ENCODE peak calls at places on chromosomes 7 and 10, in six cellular contexts. Z is CD8-positive, alpha-beta T cell; G is right lobe of liver; C is fibroblast of lung; Q is GM23338; S is heart left ventricle. I is an unnamed sample. For H3K27me3, the result is how much of the 10 kb centered on the place peaks cover.

GRCh38 chr7:114533151-114533550 is 118.5 kb downstream of the FOXP2 start:
- DNase-seq in Z (no peak), G (no peak), C (no peak), Q (peak), S (no peak), I (no peak)

GRCh38 chr10:90193240-90193985 is 492.0 kb downstream of the KIF20B start:
- DNase-seq in Z (no peak), G (no peak), C (peak), Q (no peak), S (no peak), I (no peak)

GRCh38 chr7:99004216-99004615 is 125.9 kb downstream of the TRRAP start:
- DNase-seq in Z (no peak), G (no peak), C (no peak), Q (no peak), S (no peak), I (peak)

GRCh38 chr7:109179601-109180000 is 609.9 kb downstream of the DNAJB9 start:
- DNase-seq in Z (no peak), G (no peak), C (no peak), Q (no peak), S (no peak), I (no peak)

GRCh38 chr10:104274762-104275721 is 6.1 kb downstream of the GSTO2 start:
- DNase-seq in Z (peak), G (peak), C (peak), Q (peak), S (no peak), I (peak)

GRCh38 chr10:124732931-124733536 is 11.1 kb downstream of the FAM53B start:
- DNase-seq in Z (peak), G (no peak), C (no peak), Q (no peak), S (no peak), I (no peak)

GRCh38 chr10:4353964-4354363 is 472.0 kb upstream of the AKR1E2 start:
- DNase-seq in Z (no peak), G (no peak), C (peak), Q (no peak), S (no peak), I (no peak)

GRCh38 chr7:111098011-111098925 is 7.3 kb downstream of the LRRN3 start:
- DNase-seq in Z (peak), G (no peak), C (peak), Q (peak), S (peak), I (no peak)

GRCh38 chr10:5976689-5977470 is 463 bp downstream of the IL15RA start:
- DNase-seq in Z (peak), G (peak), C (peak), Q (peak), S (peak), I (peak)

GRCh38 chr7:32890553-32891045 is 961 bp downstream of the KBTBD2 start:
- DNase-seq in Z (peak), G (no peak), C (peak), Q (peak), S (no peak), I (no peak)

GRCh38 chr7:113085781-113086390 is 741 bp downstream of the GPR85 start:
- DNase-seq in Z (no peak), G (no peak), C (peak), Q (peak), S (no peak), I (peak)

GRCh38 chr7:138267934-138268333 is 191.7 kb downstream of the AKR1D1 start:
- DNase-seq in Z (no peak), G (no peak), C (no peak), Q (no peak), S (no peak), I (no peak)

GRCh38 chr10:128265596-128265995 is 139.4 kb upstream of the MKI67 start:
- DNase-seq in Z (no peak), G (no peak), C (no peak), Q (no peak), S (no peak), I (peak)

GRCh38 chr7:141430426-141431142 is 120.6 kb upstream of the AGK start:
- DNase-seq in Z (no peak), G (no peak), C (no peak), Q (peak), S (no peak), I (peak)

GRCh38 chr7:121019018-121019417 is 30.5 kb downstream of the CPED1 start:
- DNase-seq in Z (no peak), G (no peak), C (peak), Q (no peak), S (no peak), I (no peak)

GRCh38 chr10:15651175-15651574 is 68.5 kb downstream of the ITGA8 start:
- DNase-seq in Z (no peak), G (no peak), C (peak), Q (no peak), S (no peak), I (no peak)

GRCh38 chr10:20768849-20769248 is 128.3 kb downstream of the NEBL start:
- DNase-seq in Z (no peak), G (no peak), C (peak), Q (peak), S (no peak), I (no peak)

GRCh38 chr7:112069879-112070321 is 136.3 kb downstream of the DOCK4 start:
- DNase-seq in Z (no peak), G (no peak), C (no peak), Q (no peak), S (no peak), I (no peak)

GRCh38 chr10:72079356-72079755 is 9.0 kb downstream of the SPOCK2 start:
- DNase-seq in Z (peak), G (no peak), C (no peak), Q (no peak), S (no peak), I (peak)

GRCh38 chr7:97390915-97391593 is 273.6 kb downstream of the SDHAF3 start:
- DNase-seq in Z (no peak), G (no peak), C (no peak), Q (no peak), S (no peak), I (no peak)

GRCh38 chr10:34018129-34018528 is 683.7 kb upstream of the NRP1 start:
- DNase-seq in Z (no peak), G (no peak), C (peak), Q (no peak), S (no peak), I (no peak)

GRCh38 chr10:104317195-104318095 is 20.8 kb downstream of the ITPRIP start:
- DNase-seq in Z (no peak), G (no peak), C (peak), Q (no peak), S (no peak), I (peak)

GRCh38 chr7:116542618-116543017 is 17.8 kb downstream of the CAV1 start:
- DNase-seq in Z (no peak), G (no peak), C (peak), Q (no peak), S (no peak), I (no peak)

GRCh38 chr7:110964770-110965169 is 126.2 kb upstream of the LRRN3 start:
- DNase-seq in Z (no peak), G (no peak), C (no peak), Q (no peak), S (no peak), I (no peak)

GRCh38 chr7:45921699-45922519 is 837 bp upstream of the IGFBP3 start:
- DNase-seq in Z (no peak), G (peak), C (peak), Q (peak), S (peak), I (peak)

GRCh38 chr10:36681751-36682633 is 443.4 kb upstream of the ANKRD30A start:
- DNase-seq in Z (no peak), G (no peak), C (peak), Q (peak), S (no peak), I (peak)

GRCh38 chr7:138980575-138981285 is 459 bp downstream of the KIAA1549 start:
- DNase-seq in Z (no peak), G (no peak), C (no peak), Q (peak), S (no peak), I (no peak)

GRCh38 chr10:110501142-110501937 is 3.6 kb downstream of the DUSP5 start:
- DNase-seq in Z (peak), G (peak), C (peak), Q (peak), S (peak), I (peak)

GRCh38 chr7:17036584-17036983 is 154.8 kb upstream of the AGR3 start:
- DNase-seq in Z (no peak), G (no peak), C (no peak), Q (no peak), S (no peak), I (no peak)

GRCh38 chr7:36796850-36797618 is 72.7 kb upstream of the AOAH start:
- DNase-seq in Z (no peak), G (peak), C (no peak), Q (no peak), S (no peak), I (no peak)

GRCh38 chr10:93554760-93555432 is 11.6 kb upstream of the FFAR4 start:
- DNase-seq in Z (peak), G (peak), C (peak), Q (peak), S (peak), I (peak)

GRCh38 chr7:22561356-22561755 is 61.4 kb upstream of the STEAP1B start:
- DNase-seq in Z (no peak), G (no peak), C (peak), Q (peak), S (peak), I (peak)

GRCh38 chr7:7498881-7499280 is 36.8 kb downstream of the COL28A1 start:
- DNase-seq in Z (no peak), G (no peak), C (no peak), Q (no peak), S (no peak), I (no peak)

GRCh38 chr10:31074357-31075065 is 42.8 kb upstream of the ZNF438 start:
- DNase-seq in Z (no peak), G (no peak), C (no peak), Q (peak), S (no peak), I (no peak)
- H3K27me3 ChIP-seq in Z (under half), G (under half), C (under half), Q (under half), S (under half), I (under half)

DNA sequence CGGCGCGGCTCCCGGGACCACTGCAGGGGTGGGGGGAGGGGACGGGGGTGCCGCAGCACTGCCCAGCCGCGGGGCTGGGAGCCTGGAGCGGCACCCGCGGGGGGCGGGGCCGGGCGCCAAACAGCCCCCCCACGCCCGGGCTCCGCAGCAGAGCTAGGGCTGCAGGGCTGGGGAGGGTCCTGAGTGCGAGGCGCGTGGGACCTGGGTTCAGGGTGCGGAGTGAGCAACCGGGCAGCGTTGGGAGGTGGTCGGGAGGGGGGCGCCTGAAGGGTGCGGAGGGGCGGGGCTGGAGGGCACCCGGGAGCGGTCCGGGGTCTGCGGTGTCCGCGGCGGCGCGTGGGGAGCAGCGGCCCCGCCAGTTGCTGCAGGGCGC is 526 bp downstream of the CAMK2G start:
- DNase-seq in Z (no peak), G (no peak), C (no peak), Q (no peak), S (no peak), I (no peak)
- H3K4me3 ChIP-seq in Z (peak), G (peak), C (peak), Q (peak), S (peak), I (peak)

GRCh38 chr7:150820148-150820547 is 19.6 kb downstream of the TMEM176A start:
- DNase-seq in Z (no peak), G (no peak), C (no peak), Q (no peak), S (no peak), I (no peak)
- H3K27me3 ChIP-seq in Z (under half), G (under half), C (under half), Q (under half), S (under half), I (under half)

GRCh38 chr7:37918526-37918925 is 1.9 kb upstream of the SFRP4 start:
- DNase-seq in Z (no peak), G (no peak), C (no peak), Q (peak), S (no peak), I (peak)

GRCh38 chr7:37915438-37915837 is 1.2 kb downstream of the SFRP4 start:
- DNase-seq in Z (no peak), G (no peak), C (no peak), Q (no peak), S (peak), I (no peak)

GRCh38 chr7:37912756-37913155 is 3.9 kb downstream of the SFRP4 start:
- DNase-seq in Z (no peak), G (no peak), C (no peak), Q (no peak), S (no peak), I (no peak)

GRCh38 chr7:37916673-37917660 is at the start of gene SFRP4:
- DNase-seq in Z (no peak), G (peak), C (peak), Q (peak), S (peak), I (peak)

DNA sequence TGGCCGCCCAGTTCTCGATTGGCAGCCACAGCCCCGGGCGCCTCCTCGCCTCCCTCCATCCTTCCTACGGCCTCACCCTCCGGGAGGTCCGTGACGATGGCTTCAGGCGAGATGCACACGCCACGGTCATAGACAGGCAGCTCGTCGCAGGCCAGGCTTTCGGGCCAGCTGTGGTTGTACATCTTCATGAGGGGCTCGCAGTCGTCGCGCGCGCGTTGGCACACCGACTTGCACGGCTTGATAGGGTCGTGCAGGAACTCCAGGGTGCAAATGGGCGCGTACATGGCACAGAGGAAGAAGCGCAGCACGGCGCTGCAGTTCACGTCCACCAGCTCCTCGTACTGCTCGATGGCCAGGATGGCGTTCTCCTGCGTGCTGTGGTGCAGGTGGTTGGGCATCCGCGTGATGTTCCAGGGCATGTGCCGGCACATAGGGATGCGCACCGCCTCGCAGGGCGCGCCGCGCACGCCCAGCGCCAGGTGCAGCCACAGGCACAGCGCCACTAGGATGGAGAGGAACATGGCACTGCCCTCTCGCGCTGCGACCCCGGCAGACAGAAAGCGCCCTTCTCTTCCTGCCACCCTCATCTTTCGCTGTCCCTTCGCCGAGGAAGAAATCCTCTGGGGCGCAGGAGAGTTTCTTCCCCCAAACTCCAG is 472 bp downstream of the SFRP4 start:
- DNase-seq in Z (no peak), G (peak), C (peak), Q (peak), S (peak), I (peak)
- H3K4me3 ChIP-seq in Z (no peak), G (peak), C (peak), Q (peak), S (peak), I (peak)

DNA sequence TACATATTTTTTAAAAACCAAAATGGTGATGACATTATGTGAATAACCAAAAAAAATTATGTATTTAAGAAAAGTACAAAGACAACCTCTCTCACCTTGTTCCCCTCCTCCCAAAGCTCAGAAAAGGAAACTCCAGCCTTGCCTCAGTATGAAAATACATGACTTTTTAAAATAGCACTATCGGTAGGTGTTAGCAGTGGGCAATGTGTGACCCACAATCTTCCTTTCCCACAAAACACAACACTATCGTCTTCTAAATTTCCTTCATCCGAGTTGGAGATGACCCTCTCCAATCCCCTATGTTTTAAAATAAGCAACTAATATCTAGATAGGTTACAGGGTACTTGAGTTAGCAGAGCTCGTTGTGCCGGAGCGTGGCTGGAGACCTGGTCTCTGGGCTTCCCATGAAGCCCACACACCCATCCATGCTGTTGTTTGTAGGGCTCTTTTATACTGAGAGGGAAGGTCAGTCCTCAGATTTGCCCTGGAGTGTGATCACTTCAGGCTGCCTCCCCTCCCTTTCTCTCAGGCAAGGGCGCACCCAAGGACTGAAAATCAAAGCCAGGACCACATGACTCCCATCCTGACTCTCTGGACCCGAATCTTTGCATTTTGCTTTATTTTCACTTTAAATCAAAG is 107.6 kb downstream of the JAZF1 start:
- DNase-seq in Z (no peak), G (no peak), C (no peak), Q (peak), S (no peak), I (no peak)
- H3K27me3 ChIP-seq in Z (under half), G (under half), C (under half), Q (under half), S (under half), I (under half)

GRCh38 chr10:55628260-55628701 is 732.8 kb downstream of the ZWINT start:
- DNase-seq in Z (no peak), G (peak), C (peak), Q (peak), S (no peak), I (peak)
- H3K4me3 ChIP-seq in Z (no peak), G (no peak), C (no peak), Q (no peak), S (peak), I (peak)